ENCODE peak calls at places on chromosomes 12 and 14, in five cellular contexts. C is GM19239, L is omental fat pad, Y is HT-29, M is GDM1. T is an unnamed sample.
A peak's percentile ranks its signal among the peaks of the same experiment; 100 is the strongest.

GRCh38 chr14:79378020-79378419 is 833.3 kb downstream of the DIO2 start:
- DNase-seq in C (no peak), L (no peak), Y (no peak), M (no peak), T (no peak)

GRCh38 chr12:10722502-10722904 is 620 bp downstream of the YBX3 start:
- DNase-seq in C (peak; percentile 50), L (no peak), Y (no peak), M (no peak), T (peak; percentile 62)

GRCh38 chr14:26598672-26599131 is 869 bp upstream of the NOVA1 start:
- DNase-seq in C (no peak), L (no peak), Y (no peak), M (no peak), T (peak; percentile 45)

GRCh38 chr12:57759360-57759980 is 4.6 kb downstream of the MARCHF9 start:
- DNase-seq in C (no peak), L (no peak), Y (peak; percentile 56), M (no peak), T (peak; percentile 51)

GRCh38 chr14:76846331-76847047 is 20.3 kb downstream of the LRRC74A start:
- DNase-seq in C (no peak), L (no peak), Y (no peak), M (peak; percentile 63), T (no peak)

GRCh38 chr14:72142328-72142727 is 210.1 kb downstream of the RGS6 start:
- DNase-seq in C (no peak), L (no peak), Y (no peak), M (no peak), T (peak; percentile 16)

GRCh38 chr12:130078852-130079251 is 83.4 kb upstream of the FZD10 start:
- DNase-seq in C (no peak), L (no peak), Y (no peak), M (no peak), T (no peak)

GRCh38 chr14:56686416-56686815 is 106.8 kb downstream of the TMEM260 start:
- DNase-seq in C (no peak), L (no peak), Y (no peak), M (no peak), T (peak; percentile 27)

GRCh38 chr12:6435941-6436715 is 8.6 kb upstream of the CD27 start:
- DNase-seq in C (no peak), L (no peak), Y (no peak), M (no peak), T (no peak)

GRCh38 chr12:57462307-57463253 is 3.0 kb downstream of the GLI1 start:
- DNase-seq in C (peak; percentile 91), L (peak; percentile 66), Y (peak; percentile 96), M (peak; percentile 81), T (peak; percentile 97)

GRCh38 chr12:50822082-50822481 is 20.6 kb upstream of the TMPRSS12 start:
- DNase-seq in C (no peak), L (no peak), Y (no peak), M (no peak), T (no peak)

GRCh38 chr12:2169964-2170363 is 117.2 kb downstream of the CACNA1C start:
- DNase-seq in C (no peak), L (no peak), Y (no peak), M (no peak), T (no peak)

GRCh38 chr12:52341066-52341580 is 19.9 kb upstream of the KRT83 start:
- DNase-seq in C (no peak), L (no peak), Y (no peak), M (no peak), T (no peak)

GRCh38 chr14:92645841-92646478 is 102.5 kb downstream of the LGMN start:
- DNase-seq in C (no peak), L (no peak), Y (no peak), M (no peak), T (no peak)

GRCh38 chr14:32121948-32122347 is 44.8 kb downstream of the ARHGAP5 start:
- DNase-seq in C (no peak), L (no peak), Y (no peak), M (no peak), T (no peak)

GRCh38 chr12:59972941-59973340 is 377.1 kb downstream of the SLC16A7 start:
- DNase-seq in C (no peak), L (no peak), Y (peak; percentile 46), M (no peak), T (no peak)

GRCh38 chr14:104078031-104078455 is 7.5 kb upstream of the ASPG start:
- DNase-seq in C (peak; percentile 99), L (peak; percentile 72), Y (peak; percentile 75), M (peak; percentile 80), T (peak; percentile 92)

GRCh38 chr12:71157601-71158233 is at the start of gene TSPAN8:
- DNase-seq in C (no peak), L (no peak), Y (peak; percentile 89), M (no peak), T (no peak)

GRCh38 chr12:55060470-55060869 is 40.7 kb downstream of the NEUROD4 start:
- DNase-seq in C (peak; percentile 30), L (no peak), Y (no peak), M (no peak), T (peak; percentile 29)

GRCh38 chr14:75559451-75560187 is 18.8 kb upstream of the FLVCR2 start:
- DNase-seq in C (no peak), L (no peak), Y (no peak), M (peak; percentile 9), T (no peak)

GRCh38 chr14:61337893-61338292 is 16.5 kb downstream of the PRKCH start:
- DNase-seq in C (no peak), L (no peak), Y (no peak), M (no peak), T (no peak)

GRCh38 chr12:89708793-89709156 is at the start of gene ATP2B1:
- DNase-seq in C (peak; percentile 63), L (peak; percentile 43), Y (peak; percentile 86), M (peak; percentile 85), T (peak; percentile 72)

GRCh38 chr12:100127766-100128508 is 14.7 kb downstream of the BLTP3B start:
- DNase-seq in C (no peak), L (no peak), Y (peak; percentile 18), M (no peak), T (no peak)

GRCh38 chr12:70982286-70982685 is 61.7 kb upstream of the PTPRR start:
- DNase-seq in C (no peak), L (no peak), Y (no peak), M (no peak), T (no peak)

GRCh38 chr14:56248442-56248841 is 130.2 kb downstream of the PELI2 start:
- DNase-seq in C (no peak), L (no peak), Y (no peak), M (no peak), T (no peak)

GRCh38 chr12:109721276-109721675 is 7.7 kb downstream of the FAM222A start:
- DNase-seq in C (no peak), L (no peak), Y (no peak), M (no peak), T (peak; percentile 50)

GRCh38 chr12:47882796-47883546 is 21.8 kb downstream of the VDR start:
- DNase-seq in C (peak; percentile 61), L (no peak), Y (peak; percentile 80), M (no peak), T (peak; percentile 71)

GRCh38 chr12:124236651-124237050 is 58.2 kb upstream of the RFLNA start:
- DNase-seq in C (no peak), L (no peak), Y (no peak), M (no peak), T (no peak)